ENCODE peak calls at places on chromosomes 7 and 10, in eight cellular contexts. T is NCI-H1436; O is kidney tubule cell; R is nephron progenitor cell; C is stimulated activated CD8-positive, alpha-beta memory T cell treated with anti-CD3 and anti-CD28 coated beads, Interleukin-4, amount 100 ng/mL, for 4 hours; W is NCI-H748 treated with DMSO at 0.1 percent for 48 hours; V is EL; H is HT1080. B is an unnamed sample.

GRCh38 chr7:106050002-106050742 is 61.9 kb downstream of the SYPL1 start:
- DNase-seq in H (peak), R (no peak), O (no peak), W (no peak), T (no peak), C (no peak), V (peak), B (no peak)

GRCh38 chr10:77228559-77228958 is 409.0 kb downstream of the KCNMA1 start:
- DNase-seq in W (no peak), R (no peak), T (no peak), V (no peak), H (no peak), O (peak), C (no peak), B (peak)

GRCh38 chr10:102813734-102814455 is 23.3 kb downstream of the CYP17A1 start:
- DNase-seq in R (no peak), T (no peak), V (no peak), W (no peak), C (no peak), H (no peak), O (peak), B (no peak)

GRCh38 chr7:80428161-80429054 is 83.5 kb downstream of the GNAT3 start:
- DNase-seq in O (peak), R (no peak), H (peak), V (peak), W (peak), C (no peak), T (peak), B (peak)

GRCh38 chr7:24910551-24911212 is 69.3 kb downstream of the OSBPL3 start:
- DNase-seq in V (no peak), H (no peak), O (no peak), T (no peak), C (no peak), R (no peak), W (no peak), B (no peak)

GRCh38 chr7:147896121-147896520 is 694.4 kb upstream of the C7orf33 start:
- DNase-seq in C (no peak), T (no peak), O (no peak), W (no peak), V (no peak), R (no peak), H (no peak), B (no peak)

GRCh38 chr10:14736600-14737081 is 38.1 kb downstream of the FAM107B start:
- DNase-seq in V (peak), C (no peak), T (no peak), H (no peak), W (no peak), R (peak), O (peak), B (no peak)

GRCh38 chr10:63722537-63722936 is 201.3 kb downstream of the REEP3 start:
- DNase-seq in H (peak), R (no peak), C (no peak), T (no peak), O (peak), W (no peak), V (peak), B (no peak)

GRCh38 chr7:25854608-25855497 is 297.1 kb upstream of the NFE2L3 start:
- DNase-seq in R (peak), V (peak), C (no peak), H (peak), O (peak), W (peak), T (peak), B (peak)

GRCh38 chr10:131943021-131943814 is 38.5 kb downstream of the BNIP3 start:
- DNase-seq in H (no peak), T (no peak), C (no peak), V (no peak), R (peak), W (no peak), O (peak), B (no peak)

GRCh38 chr7:96426027-96426426 is 104.1 kb upstream of the SLC25A13 start:
- DNase-seq in V (no peak), W (no peak), R (no peak), T (no peak), H (peak), O (peak), C (no peak), B (no peak)

GRCh38 chr10:71974489-71975011 is 10.4 kb downstream of the CHST3 start:
- DNase-seq in R (no peak), H (peak), W (no peak), T (no peak), C (peak), O (peak), V (peak), B (no peak)

GRCh38 chr7:5360451-5360850 is 63.2 kb downstream of the TNRC18 start:
- DNase-seq in W (no peak), H (no peak), O (no peak), R (no peak), T (no peak), V (no peak), C (no peak), B (no peak)

GRCh38 chr7:117808910-117809705 is 64.1 kb downstream of the CTTNBP2 start:
- DNase-seq in R (no peak), T (no peak), C (no peak), V (no peak), H (no peak), O (peak), W (no peak), B (no peak)

GRCh38 chr7:34756691-34757090 is 98.7 kb downstream of the NPSR1 start:
- DNase-seq in W (peak), O (no peak), T (peak), C (no peak), R (no peak), H (no peak), V (no peak), B (no peak)